ENCODE peak calls at places on chromosomes 2 and 18, in nine cellular contexts. N, L, X, K, P, F, W, Z and O are unnamed samples.

GRCh38 chr18:27713727-27714080 is 463.2 kb downstream of the CDH2 start:
- DNase-seq in N (no peak), L (no peak), X (peak), K (no peak), P (peak), F (no peak), W (no peak), Z (no peak), O (no peak)

GRCh38 chr2:237254369-237254861 is 159.5 kb downstream of the COL6A3 start:
- DNase-seq in N (no peak), L (no peak), X (no peak), K (no peak), P (peak), F (no peak), W (no peak), Z (no peak), O (no peak)

GRCh38 chr2:240463866-240464481 is 28.5 kb downstream of the GPC1 start:
- DNase-seq in N (peak), L (no peak), X (no peak), K (peak), P (no peak), F (no peak), W (no peak), Z (no peak), O (no peak)

GRCh38 chr2:202378661-202379338 is 2.7 kb downstream of the BMPR2 start:
- DNase-seq in N (no peak), L (no peak), X (no peak), K (no peak), P (no peak), F (no peak), W (no peak), Z (no peak), O (no peak)

GRCh38 chr2:237456200-237456731 is 30.8 kb upstream of the MLPH start:
- DNase-seq in N (no peak), L (no peak), X (peak), K (no peak), P (no peak), F (no peak), W (peak), Z (no peak), O (no peak)

GRCh38 chr18:58785171-58785805 is 79.4 kb upstream of the ZNF532 start:
- DNase-seq in N (no peak), L (no peak), X (peak), K (peak), P (peak), F (no peak), W (peak), Z (no peak), O (no peak)

GRCh38 chr2:22238967-22239366 is 1115.2 kb downstream of the TDRD15 start:
- DNase-seq in N (no peak), L (no peak), X (no peak), K (no peak), P (no peak), F (no peak), W (no peak), Z (no peak), O (no peak)

GRCh38 chr2:62787381-62787780 is 81.9 kb downstream of the EHBP1 start:
- DNase-seq in N (no peak), L (no peak), X (no peak), K (no peak), P (no peak), F (no peak), W (no peak), Z (no peak), O (no peak)

GRCh38 chr2:128396946-128397345 is 78.3 kb upstream of the HS6ST1 start:
- DNase-seq in N (no peak), L (no peak), X (no peak), K (no peak), P (no peak), F (no peak), W (no peak), Z (no peak), O (no peak)

GRCh38 chr2:203750669-203751068 is 44.2 kb downstream of the CD28 start:
- DNase-seq in N (no peak), L (no peak), X (no peak), K (no peak), P (no peak), F (no peak), W (no peak), Z (no peak), O (no peak)

GRCh38 chr2:127733816-127734537 is 32.7 kb downstream of the SFT2D3 start:
- DNase-seq in N (no peak), L (no peak), X (no peak), K (no peak), P (no peak), F (no peak), W (no peak), Z (no peak), O (no peak)

GRCh38 chr2:181047829-181048228 is 67.4 kb downstream of the UBE2E3 start:
- DNase-seq in N (no peak), L (no peak), X (no peak), K (no peak), P (no peak), F (no peak), W (no peak), Z (no peak), O (no peak)

GRCh38 chr2:63047534-63048281 is 2.9 kb upstream of the OTX1 start:
- DNase-seq in N (no peak), L (no peak), X (no peak), K (no peak), P (no peak), F (peak), W (no peak), Z (peak), O (peak)

GRCh38 chr2:55618649-55619055 is 1.2 kb upstream of the PPP4R3B start:
- DNase-seq in N (peak), L (no peak), X (no peak), K (no peak), P (no peak), F (peak), W (no peak), Z (peak), O (peak)

GRCh38 chr18:78108587-78108986 is 858.9 kb downstream of the GALR1 start:
- DNase-seq in N (no peak), L (no peak), X (no peak), K (no peak), P (no peak), F (no peak), W (no peak), Z (no peak), O (no peak)

GRCh38 chr2:42116195-42117181 is 52.7 kb upstream of the EML4 start:
- DNase-seq in N (no peak), L (no peak), X (peak), K (no peak), P (no peak), F (no peak), W (no peak), Z (no peak), O (no peak)

GRCh38 chr2:165161510-165161909 is 42.3 kb downstream of the SCN3A start:
- DNase-seq in N (no peak), L (no peak), X (peak), K (no peak), P (peak), F (no peak), W (peak), Z (no peak), O (no peak)

GRCh38 chr2:100321881-100322820 is at the start of gene LONRF2:
- DNase-seq in N (peak), L (no peak), X (no peak), K (no peak), P (no peak), F (peak), W (no peak), Z (peak), O (peak)

GRCh38 chr2:231222318-231223000 is 24.0 kb downstream of the ARMC9 start:
- DNase-seq in N (no peak), L (peak), X (peak), K (no peak), P (peak), F (no peak), W (peak), Z (no peak), O (no peak)

GRCh38 chr2:33108483-33109443 is 162.0 kb downstream of the LTBP1 start:
- DNase-seq in N (no peak), L (no peak), X (no peak), K (no peak), P (no peak), F (no peak), W (peak), Z (no peak), O (no peak)

GRCh38 chr2:69298261-69298660 is 88.8 kb downstream of the GFPT1 start:
- DNase-seq in N (no peak), L (no peak), X (peak), K (peak), P (peak), F (no peak), W (peak), Z (no peak), O (no peak)

GRCh38 chr2:195498176-195498575 is 158.8 kb upstream of the SLC39A10 start:
- DNase-seq in N (no peak), L (no peak), X (no peak), K (peak), P (no peak), F (peak), W (no peak), Z (peak), O (no peak)

GRCh38 chr2:101119431-101119830 is 31.8 kb downstream of the TBC1D8 start:
- DNase-seq in N (no peak), L (no peak), X (no peak), K (no peak), P (no peak), F (no peak), W (no peak), Z (no peak), O (no peak)

GRCh38 chr2:85111819-85112281 is 21.3 kb upstream of the TCF7L1 start:
- DNase-seq in N (no peak), L (no peak), X (no peak), K (no peak), P (no peak), F (no peak), W (no peak), Z (no peak), O (no peak)

GRCh38 chr2:55048514-55048924 is 1.7 kb downstream of the RTN4 start:
- DNase-seq in N (no peak), L (no peak), X (no peak), K (no peak), P (no peak), F (no peak), W (no peak), Z (no peak), O (no peak)

GRCh38 chr2:71882949-71883472 is 264.7 kb downstream of the CYP26B1 start:
- DNase-seq in N (peak), L (no peak), X (no peak), K (peak), P (peak), F (peak), W (peak), Z (no peak), O (peak)

GRCh38 chr2:17101596-17101995 is 416.6 kb downstream of the RAD51AP2 start:
- DNase-seq in N (no peak), L (no peak), X (no peak), K (no peak), P (no peak), F (no peak), W (no peak), Z (no peak), O (no peak)

GRCh38 chr2:96687711-96688640 is 45.4 kb downstream of the FER1L5 start:
- DNase-seq in N (no peak), L (no peak), X (no peak), K (no peak), P (no peak), F (no peak), W (no peak), Z (no peak), O (no peak)

GRCh38 chr2:156339110-156339847 is 6.8 kb upstream of the NR4A2 start:
- DNase-seq in N (no peak), L (no peak), X (no peak), K (no peak), P (no peak), F (no peak), W (no peak), Z (no peak), O (no peak)

GRCh38 chr2:3173031-3173430 is 204.6 kb downstream of the EIPR1 start:
- DNase-seq in N (no peak), L (no peak), X (no peak), K (no peak), P (no peak), F (no peak), W (no peak), Z (no peak), O (no peak)

GRCh38 chr2:236663671-236664101 is 94.1 kb downstream of the ACKR3 start:
- DNase-seq in N (no peak), L (no peak), X (no peak), K (peak), P (no peak), F (no peak), W (no peak), Z (no peak), O (no peak)

GRCh38 chr2:56184500-56184996 is 758 bp downstream of the CCDC85A start:
- DNase-seq in N (no peak), L (no peak), X (no peak), K (no peak), P (no peak), F (peak), W (no peak), Z (peak), O (peak)

GRCh38 chr2:134668821-134669220 is 50.0 kb downstream of the TMEM163 start:
- DNase-seq in N (no peak), L (no peak), X (no peak), K (peak), P (no peak), F (no peak), W (no peak), Z (no peak), O (no peak)

GRCh38 chr2:190959911-190960788 is 53.8 kb downstream of the STAT1 start:
- DNase-seq in N (no peak), L (no peak), X (no peak), K (no peak), P (no peak), F (no peak), W (no peak), Z (no peak), O (no peak)

GRCh38 chr2:37488911-37489310 is 144.5 kb downstream of the QPCT start:
- DNase-seq in N (no peak), L (no peak), X (no peak), K (no peak), P (no peak), F (no peak), W (no peak), Z (no peak), O (no peak)

GRCh38 chr2:119426396-119426675 is 5.3 kb upstream of the TMEM37 start:
- DNase-seq in N (no peak), L (no peak), X (no peak), K (no peak), P (no peak), F (no peak), W (no peak), Z (no peak), O (no peak)

GRCh38 chr18:22169011-22169888 is at the start of gene GATA6:
- DNase-seq in N (no peak), L (no peak), X (peak), K (peak), P (peak), F (peak), W (peak), Z (peak), O (peak)

GRCh38 chr18:22167091-22167470 is 2.3 kb upstream of the GATA6 start:
- DNase-seq in N (no peak), L (no peak), X (no peak), K (no peak), P (no peak), F (peak), W (no peak), Z (peak), O (peak)

GRCh38 chr18:22169889-22170420 is 566 bp downstream of the GATA6 start:
- DNase-seq in N (no peak), L (no peak), X (no peak), K (no peak), P (no peak), F (no peak), W (no peak), Z (peak), O (peak)

GRCh38 chr18:22167471-22168151 is 1.8 kb upstream of the GATA6 start:
- DNase-seq in N (no peak), L (no peak), X (no peak), K (no peak), P (no peak), F (peak), W (no peak), Z (peak), O (peak)

DNA sequence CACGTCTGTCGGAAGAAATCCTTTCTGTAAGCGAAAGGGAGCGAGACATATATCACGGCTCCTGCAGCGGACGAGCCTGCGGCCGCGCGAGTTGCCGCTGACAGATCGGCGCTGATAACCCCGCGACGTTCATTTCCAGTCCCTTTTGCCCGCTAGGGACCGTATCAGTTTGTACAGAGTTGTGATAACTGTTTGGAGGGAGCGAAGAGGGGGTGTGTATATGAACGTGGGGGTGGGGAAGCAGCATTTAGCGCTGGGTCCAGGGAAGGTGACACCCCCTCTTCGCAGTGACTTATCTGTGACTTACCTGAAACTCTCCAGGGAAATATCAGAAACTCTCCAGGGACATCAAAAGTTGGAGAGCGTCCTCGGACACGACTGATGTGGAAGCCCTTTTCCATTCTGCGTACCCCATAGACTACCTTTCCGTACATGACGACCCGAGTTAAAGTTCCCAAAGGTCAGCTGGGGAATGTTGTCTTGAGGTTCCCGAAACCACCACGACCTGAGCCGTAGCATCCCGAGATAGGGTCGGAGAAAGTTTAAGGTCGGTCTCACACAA is 948 bp upstream of the GATA6 start:
- DNase-seq in N (no peak), L (no peak), X (no peak), K (no peak), P (no peak), F (peak), W (no peak), Z (peak), O (peak)
- TF ChIP-seq CTCF in N (no peak), L (no peak), X (no peak), K (no peak), P (no peak), F (no peak), W (no peak), Z (no peak), O (no peak)

GRCh38 chr18:62991959-62992358 is 276.6 kb downstream of the PHLPP1 start:
- DNase-seq in N (no peak), L (no peak), X (no peak), K (no peak), P (no peak), F (no peak), W (no peak), Z (peak), O (no peak)
- TF ChIP-seq CTCF in N (no peak), L (no peak), X (no peak), K (no peak), P (no peak), F (no peak), W (no peak), Z (peak), O (no peak)

GRCh38 chr2:144161061-144161460 is 358.9 kb downstream of the ZEB2 start:
- DNase-seq in N (no peak), L (no peak), X (no peak), K (no peak), P (no peak), F (no peak), W (no peak), Z (no peak), O (no peak)

GRCh38 chr2:144163592-144163991 is 356.3 kb downstream of the ZEB2 start:
- DNase-seq in N (no peak), L (no peak), X (no peak), K (no peak), P (no peak), F (no peak), W (no peak), Z (no peak), O (no peak)

GRCh38 chr2:144159264-144159663 is 360.7 kb downstream of the ZEB2 start:
- DNase-seq in N (no peak), L (no peak), X (no peak), K (no peak), P (no peak), F (no peak), W (no peak), Z (no peak), O (no peak)

GRCh38 chr2:144165599-144166250 is 354.2 kb downstream of the ZEB2 start:
- DNase-seq in N (no peak), L (no peak), X (no peak), K (no peak), P (no peak), F (no peak), W (no peak), Z (no peak), O (no peak)

DNA sequence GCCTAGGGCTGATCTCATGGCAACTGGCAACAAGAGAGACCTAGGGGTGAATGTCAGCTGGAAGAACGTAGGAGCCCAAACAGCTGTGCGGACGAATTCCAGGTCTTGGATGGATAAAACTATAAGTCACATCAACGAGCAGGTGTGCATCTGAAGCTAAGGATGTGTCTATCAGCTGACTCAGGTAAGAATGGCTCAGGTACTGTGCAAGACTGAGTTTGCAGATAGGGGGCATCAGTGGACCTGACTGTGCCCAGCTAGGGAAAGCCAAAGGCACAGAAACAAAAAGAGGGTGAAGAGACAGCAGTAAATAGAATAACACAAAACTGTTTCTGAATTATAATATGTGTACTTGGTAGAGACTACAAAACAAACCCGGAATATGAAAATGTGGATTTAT is 357.3 kb downstream of the ZEB2 start:
- DNase-seq in N (no peak), L (peak), X (no peak), K (no peak), P (no peak), F (peak), W (no peak), Z (peak), O (no peak)
- TF ChIP-seq CTCF in N (peak), L (peak), X (no peak), K (no peak), P (peak), F (peak), W (peak), Z (peak), O (peak)

GRCh38 chr18:12857215-12857924 is 26.7 kb downstream of the PTPN2 start:
- DNase-seq in N (no peak), L (no peak), X (no peak), K (no peak), P (no peak), F (no peak), W (no peak), Z (no peak), O (no peak)
- TF ChIP-seq CTCF in N (no peak), L (no peak), X (no peak), K (no peak), P (no peak), F (no peak), W (no peak), Z (no peak), O (no peak)

GRCh38 chr2:200618590-200619021 is 32.8 kb downstream of the AOX1 start:
- DNase-seq in N (no peak), L (no peak), X (peak), K (no peak), P (peak), F (no peak), W (no peak), Z (no peak), O (no peak)
- TF ChIP-seq CTCF in N (peak), L (no peak), X (peak), K (no peak), P (peak), F (no peak), W (peak), Z (no peak), O (no peak)

GRCh38 chr2:221836091-221836490 is 264.0 kb upstream of the EPHA4 start:
- DNase-seq in N (no peak), L (no peak), X (no peak), K (no peak), P (no peak), F (no peak), W (no peak), Z (no peak), O (no peak)
- TF ChIP-seq CTCF in N (no peak), L (no peak), X (no peak), K (no peak), P (no peak), F (no peak), W (no peak), Z (no peak), O (no peak)

DNA sequence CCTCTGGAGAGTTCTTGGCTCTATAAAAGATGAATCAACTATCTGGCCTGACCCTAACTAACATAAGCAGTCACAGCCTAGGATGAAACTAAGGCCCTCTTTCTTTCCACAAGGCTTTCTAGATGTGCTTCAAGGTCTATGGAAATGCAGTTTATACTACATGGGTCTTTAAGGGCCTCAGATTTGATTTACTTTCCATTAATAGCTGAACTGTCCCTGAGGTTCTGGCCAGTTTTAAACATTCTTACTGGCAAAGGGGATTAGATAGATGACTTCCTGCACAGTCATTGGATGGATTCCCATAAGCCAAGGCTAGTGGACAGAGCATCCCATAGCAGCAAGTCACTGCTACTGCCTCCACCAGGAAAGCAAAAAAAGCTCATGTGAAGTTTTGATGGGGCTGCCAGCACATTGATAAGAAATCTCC is 38.1 kb upstream of the LCLAT1 start:
- DNase-seq in N (no peak), L (no peak), X (peak), K (no peak), P (no peak), F (no peak), W (no peak), Z (no peak), O (no peak)
- TF ChIP-seq CTCF in N (no peak), L (no peak), X (peak), K (no peak), P (peak), F (no peak), W (peak), Z (no peak), O (no peak)